ENCODE peak calls at places on chromosomes 16 and 17, in six cellular contexts. S is heart right ventricle, B is MCF 10A, O is pancreas, X is cardiac fibroblast, C is nephron progenitor cell. F is an unnamed sample.

GRCh38 chr17:38578229-38578628 is 27.5 kb downstream of the SRCIN1 start:
- DNase-seq in O (no peak), X (no peak), S (no peak), B (no peak), C (peak; percentile 57), F (no peak)

GRCh38 chr16:25064967-25065366 is 46.6 kb upstream of the LCMT1 start:
- DNase-seq in S (peak; percentile 16), B (no peak), O (no peak), X (peak; percentile 29), C (no peak), F (peak; percentile 27)

GRCh38 chr16:87435399-87436224 is 43.5 kb downstream of the MAP1LC3B start:
- DNase-seq in O (no peak), B (peak; percentile 18), C (no peak), X (peak; percentile 88), S (peak; percentile 12), F (peak; percentile 43)

GRCh38 chr16:17107450-17107849 is 363.3 kb downstream of the XYLT1 start:
- DNase-seq in O (no peak), C (no peak), B (no peak), X (no peak), S (no peak), F (no peak)

GRCh38 chr17:75602644-75603043 is 15.0 kb downstream of the MYO15B start:
- DNase-seq in O (no peak), B (no peak), C (no peak), X (no peak), S (no peak), F (no peak)

GRCh38 chr17:68200689-68201424 is 47.0 kb upstream of the AMZ2 start:
- DNase-seq in C (peak; percentile 90), S (peak; percentile 68), B (peak; percentile 66), X (peak; percentile 62), O (peak; percentile 56), F (peak; percentile 64)

GRCh38 chr17:4786111-4786491 is at the start of gene VMO1:
- DNase-seq in O (no peak), C (no peak), B (no peak), X (peak; percentile 28), S (no peak), F (peak; percentile 18)

GRCh38 chr16:57994778-57995177 is 5.7 kb downstream of the ZNF319 start:
- DNase-seq in S (peak; percentile 47), X (peak; percentile 58), B (peak; percentile 60), C (peak; percentile 57), O (peak; percentile 44), F (peak; percentile 63)

GRCh38 chr16:19945934-19946333 is 61.3 kb upstream of the GPRC5B start:
- DNase-seq in S (no peak), B (no peak), X (no peak), O (no peak), C (no peak), F (no peak)

GRCh38 chr16:65751622-65752598 is 614.6 kb upstream of the CDH5 start:
- DNase-seq in O (no peak), C (no peak), X (no peak), B (no peak), S (no peak), F (no peak)

DNA sequence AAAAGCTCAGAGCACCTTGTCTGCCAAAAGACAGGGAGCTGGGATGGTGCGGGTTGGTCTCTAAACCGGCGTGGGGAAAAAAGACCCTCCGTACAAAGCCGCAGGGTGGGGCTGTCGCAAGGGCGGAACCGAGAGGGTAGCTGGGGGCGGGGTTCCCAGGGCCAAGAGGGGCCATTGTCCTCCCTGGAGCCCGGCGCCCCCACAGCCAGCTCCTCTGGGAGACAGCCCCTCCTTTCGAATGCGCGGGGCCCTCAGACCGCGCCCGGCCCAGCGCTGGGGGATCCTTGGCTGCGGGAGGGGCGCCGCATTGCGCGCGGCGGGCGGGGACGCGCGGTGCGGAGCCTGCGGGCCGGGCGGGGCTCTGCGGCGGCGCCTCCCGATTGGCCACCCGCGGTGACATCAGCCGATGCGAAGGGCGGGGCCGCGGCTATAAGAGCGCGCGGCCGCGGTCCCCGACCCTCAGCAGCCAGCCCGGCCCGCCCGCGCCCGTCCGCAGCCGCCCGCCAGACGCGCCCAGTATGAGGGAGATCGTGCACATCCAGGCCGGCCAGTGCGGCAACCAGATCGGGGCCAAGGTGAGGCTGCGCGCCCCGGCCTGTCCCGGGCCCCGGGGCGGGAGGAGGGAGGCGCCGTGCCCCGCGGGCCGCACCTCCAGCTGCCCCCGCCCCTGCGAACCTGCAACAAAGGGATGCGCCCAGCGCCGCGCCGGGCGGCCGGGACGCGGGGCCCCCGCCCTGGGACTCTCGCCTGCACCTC is at the start of gene TUBB3:
- DNase-seq in S (peak; percentile 58), X (peak; percentile 79), O (peak; percentile 66), B (peak; percentile 73), C (peak; percentile 90), F (peak; percentile 80)
- TF ChIP-seq CTCF in S (no peak), X (peak; percentile 12), O (no peak), B (no peak), C (no peak), F (no peak)

GRCh38 chr16:10013364-10013763 is 168.9 kb downstream of the GRIN2A start:
- DNase-seq in O (no peak), S (no peak), X (no peak), B (no peak), C (no peak), F (no peak)
- TF ChIP-seq CTCF in O (no peak), S (no peak), X (no peak), B (no peak), C (no peak), F (no peak)

GRCh38 chr17:82933911-82934310 is 94.1 kb upstream of the ZNF750 start:
- DNase-seq in S (no peak), X (no peak), C (no peak), O (no peak), B (no peak), F (no peak)
- TF ChIP-seq CTCF in S (no peak), X (no peak), C (no peak), O (no peak), B (no peak), F (no peak)

GRCh38 chr16:84617068-84617630 is 729 bp downstream of the COTL1 start:
- DNase-seq in O (no peak), B (peak; percentile 34), X (peak; percentile 44), S (no peak), C (peak; percentile 40), F (peak; percentile 50)
- TF ChIP-seq CTCF in O (no peak), B (no peak), X (no peak), S (no peak), C (no peak), F (no peak)

GRCh38 chr16:88645941-88646340 is 4.9 kb downstream of the CYBA start:
- DNase-seq in S (no peak), X (no peak), O (no peak), C (no peak), B (no peak), F (no peak)

GRCh38 chr16:88640520-88641247 is 2.3 kb downstream of the IL17C start:
- DNase-seq in S (no peak), X (no peak), C (no peak), O (no peak), B (no peak), F (no peak)

GRCh38 chr16:88642881-88643545 is 4.6 kb downstream of the IL17C start:
- DNase-seq in S (no peak), B (no peak), C (no peak), X (no peak), O (no peak), F (no peak)

GRCh38 chr16:88645455-88645854 is 5.4 kb downstream of the CYBA start:
- DNase-seq in X (no peak), C (no peak), B (no peak), S (no peak), O (no peak), F (no peak)

GRCh38 chr16:88643546-88643932 is 5.2 kb downstream of the IL17C start:
- DNase-seq in X (no peak), B (no peak), O (no peak), S (no peak), C (no peak), F (no peak)
- TF ChIP-seq CTCF in X (no peak), B (no peak), O (no peak), S (no peak), C (no peak), F (no peak)

DNA sequence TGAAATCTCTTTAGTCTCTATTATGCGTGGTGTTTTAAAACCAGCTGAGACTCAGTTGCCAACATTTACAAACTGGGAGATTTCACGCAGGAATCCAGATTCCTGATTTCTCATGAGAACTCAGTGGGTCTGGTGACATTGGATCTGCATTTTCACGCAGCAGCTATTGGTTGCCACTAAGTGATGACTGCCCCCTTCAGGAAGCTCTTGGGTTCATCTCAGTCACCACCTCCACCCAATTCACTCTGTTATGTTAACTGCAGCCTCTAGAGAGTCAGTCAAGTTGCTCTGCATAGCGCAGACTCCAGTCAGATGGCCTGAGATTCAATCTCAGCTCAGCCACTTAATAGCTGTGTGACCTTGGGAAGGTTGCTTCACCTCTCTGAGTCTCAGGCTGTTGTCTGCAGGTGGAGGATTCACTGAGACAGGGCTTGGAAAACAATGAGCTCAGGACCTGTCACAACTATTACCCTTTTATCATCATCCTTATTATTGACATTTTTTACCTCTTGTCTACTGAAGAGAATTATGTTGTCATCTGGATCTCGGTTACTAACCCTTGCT is 6.4 kb downstream of the SHISA9 start:
- DNase-seq in O (no peak), X (no peak), B (no peak), S (no peak), C (no peak), F (no peak)
- TF ChIP-seq CTCF in O (no peak), X (no peak), B (no peak), S (no peak), C (no peak), F (no peak)

F was measured in epithelial cell of esophagus.